ENCODE peak calls at places on chromosomes 6 and 20, in five cellular contexts. Y, B, H, I and A are unnamed samples.

GRCh38 chr6:36757206-36757605 is 59.6 kb downstream of the RAB44 start:
- DNase-seq in B (peak; percentile 86), H (no peak), I (no peak), Y (no peak), A (no peak)

GRCh38 chr20:15759546-15760216 is 813.6 kb downstream of the KIF16B start:
- DNase-seq in Y (no peak), B (no peak), H (peak; percentile 12), I (no peak), A (no peak)

GRCh38 chr6:15332441-15332840 is 86.6 kb downstream of the JARID2 start:
- DNase-seq in Y (no peak), B (no peak), I (no peak), H (no peak), A (no peak)

GRCh38 chr6:160139420-160139851 is 17.8 kb downstream of the SLC22A1 start:
- DNase-seq in I (no peak), H (peak; percentile 75), B (no peak), Y (no peak), A (no peak)

GRCh38 chr6:130575971-130576370 is 210.2 kb downstream of the TMEM200A start:
- DNase-seq in B (peak; percentile 10), Y (no peak), H (no peak), I (no peak), A (no peak)

GRCh38 chr20:13755809-13756208 is 28.9 kb downstream of the ESF1 start:
- DNase-seq in Y (no peak), B (no peak), I (no peak), H (no peak), A (no peak)

GRCh38 chr6:107080036-107080435 is 35.3 kb downstream of the BEND3 start:
- DNase-seq in B (no peak), Y (no peak), I (no peak), H (no peak), A (no peak)

GRCh38 chr6:674956-675355 is 18.0 kb downstream of the EXOC2 start:
- DNase-seq in I (no peak), H (no peak), B (no peak), Y (no peak), A (no peak)

GRCh38 chr6:1226208-1227099 is 85.4 kb upstream of the FOXQ1 start:
- DNase-seq in B (no peak), Y (no peak), I (no peak), H (no peak), A (no peak)

GRCh38 chr6:121616411-121616810 is 181.0 kb downstream of the GJA1 start:
- DNase-seq in B (no peak), Y (no peak), H (peak; percentile 70), I (no peak), A (no peak)

GRCh38 chr6:85944736-85945135 is 302.1 kb upstream of the SYNCRIP start:
- DNase-seq in H (no peak), B (no peak), I (no peak), Y (no peak), A (no peak)

GRCh38 chr6:56517155-56517745 is 125.4 kb downstream of the DST start:
- DNase-seq in Y (no peak), H (no peak), B (no peak), I (no peak), A (no peak)

GRCh38 chr6:52731719-52732118 is 31.6 kb downstream of the GSTA2 start:
- DNase-seq in B (no peak), Y (no peak), H (peak; percentile 59), I (no peak), A (no peak)

GRCh38 chr6:161023316-161023715 is 31.7 kb downstream of the MAP3K4 start:
- DNase-seq in B (no peak), Y (no peak), H (no peak), I (no peak), A (no peak)

GRCh38 chr6:44386364-44386928 is 1.1 kb upstream of the CDC5L start:
- DNase-seq in I (peak; percentile 83), Y (no peak), B (no peak), H (no peak), A (no peak)

GRCh38 chr6:150704447-150705192 is 104.9 kb downstream of the PLEKHG1 start:
- DNase-seq in I (no peak), Y (no peak), B (no peak), H (no peak), A (no peak)

GRCh38 chr6:2990179-2990931 is 9.3 kb upstream of the NQO2 start:
- DNase-seq in B (no peak), H (peak; percentile 42), I (no peak), Y (no peak), A (peak; percentile 73)

GRCh38 chr20:40706977-40707582 is 18.0 kb upstream of the MAFB start:
- DNase-seq in B (no peak), I (no peak), Y (no peak), H (no peak), A (no peak)

GRCh38 chr6:63975685-63976084 is 340.1 kb downstream of the PHF3 start:
- DNase-seq in H (peak; percentile 41), B (no peak), Y (no peak), I (no peak), A (no peak)

GRCh38 chr6:160031442-160031841 is 62.6 kb downstream of the IGF2R start:
- DNase-seq in Y (no peak), H (peak; percentile 76), B (peak; percentile 12), I (no peak), A (no peak)

GRCh38 chr6:73515204-73516101 is 5.4 kb downstream of the EEF1A1 start:
- DNase-seq in H (peak; percentile 84), B (no peak), I (peak; percentile 48), Y (peak; percentile 45), A (peak; percentile 75)

GRCh38 chr6:28816909-28817807 is 106.6 kb downstream of the TRIM27 start:
- DNase-seq in B (peak; percentile 42), I (no peak), H (peak; percentile 82), Y (no peak), A (no peak)

GRCh38 chr6:122872311-122872710 is 83.3 kb downstream of the SMPDL3A start:
- DNase-seq in H (no peak), I (no peak), Y (no peak), B (no peak), A (no peak)

GRCh38 chr20:48763183-48764030 is 64.4 kb downstream of the PREX1 start:
- DNase-seq in I (no peak), H (no peak), B (no peak), Y (peak; percentile 57), A (no peak)

GRCh38 chr20:51298141-51298540 is 244.4 kb downstream of the NFATC2 start:
- DNase-seq in Y (no peak), H (no peak), I (no peak), B (no peak), A (no peak)

GRCh38 chr6:15937582-15937981 is 191.3 kb upstream of the MYLIP start:
- DNase-seq in H (no peak), I (no peak), Y (no peak), B (no peak), A (no peak)

GRCh38 chr6:140366991-140367390 is 992.5 kb upstream of the CITED2 start:
- DNase-seq in I (no peak), H (peak; percentile 73), B (no peak), Y (no peak), A (no peak)

GRCh38 chr20:44597930-44598329 is 15.6 kb downstream of the PKIG start:
- DNase-seq in B (no peak), I (no peak), Y (no peak), H (no peak), A (no peak)

DNA sequence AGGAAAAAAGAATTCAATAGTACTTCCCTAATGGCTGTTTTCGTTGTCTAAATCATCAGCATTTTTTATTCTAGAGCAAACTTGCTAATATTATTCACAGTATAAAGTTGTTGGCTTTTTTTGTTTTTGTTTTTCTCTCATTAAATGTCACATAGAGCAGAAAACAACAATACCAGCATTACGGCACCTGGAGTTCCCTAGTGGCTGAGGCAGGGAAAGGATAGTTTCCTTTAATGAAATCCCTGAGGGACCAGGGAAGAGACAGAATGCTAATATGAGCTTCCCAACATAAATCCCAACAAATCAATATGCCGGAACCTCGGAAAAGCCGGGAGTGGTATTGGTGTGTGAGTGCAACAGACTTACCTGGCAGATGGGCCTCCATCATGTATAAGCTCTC is 235.2 kb upstream of the ASCC3 start:
- DNase-seq in I (no peak), H (no peak), B (no peak), Y (no peak), A (no peak)
- TF ChIP-seq CTCF in I (no peak), H (no peak), B (no peak), Y (no peak), A (no peak)

DNA sequence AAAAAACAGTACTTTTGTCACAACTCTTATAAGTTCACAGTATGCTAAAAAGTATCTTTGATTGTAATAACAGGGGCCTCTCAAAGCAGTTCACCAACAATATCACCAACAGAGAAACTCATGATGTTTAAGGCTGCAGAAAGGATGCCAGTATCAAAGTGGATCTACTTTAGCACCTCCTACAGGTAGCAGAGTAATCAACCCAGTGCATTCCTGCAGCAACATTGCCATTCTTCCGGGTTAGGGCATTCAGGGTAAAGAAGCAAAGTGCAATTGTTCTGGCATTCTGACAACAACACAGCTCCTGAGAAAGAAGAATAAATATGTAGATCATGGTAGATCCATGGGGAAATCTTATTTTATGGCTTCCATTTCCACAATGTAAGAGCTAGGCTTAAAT is 7.6 kb upstream of the SLC17A4 start:
- DNase-seq in Y (no peak), H (no peak), B (no peak), I (no peak), A (no peak)
- TF ChIP-seq CTCF in Y (no peak), H (no peak), B (peak; percentile 4), I (no peak), A (no peak)

DNA sequence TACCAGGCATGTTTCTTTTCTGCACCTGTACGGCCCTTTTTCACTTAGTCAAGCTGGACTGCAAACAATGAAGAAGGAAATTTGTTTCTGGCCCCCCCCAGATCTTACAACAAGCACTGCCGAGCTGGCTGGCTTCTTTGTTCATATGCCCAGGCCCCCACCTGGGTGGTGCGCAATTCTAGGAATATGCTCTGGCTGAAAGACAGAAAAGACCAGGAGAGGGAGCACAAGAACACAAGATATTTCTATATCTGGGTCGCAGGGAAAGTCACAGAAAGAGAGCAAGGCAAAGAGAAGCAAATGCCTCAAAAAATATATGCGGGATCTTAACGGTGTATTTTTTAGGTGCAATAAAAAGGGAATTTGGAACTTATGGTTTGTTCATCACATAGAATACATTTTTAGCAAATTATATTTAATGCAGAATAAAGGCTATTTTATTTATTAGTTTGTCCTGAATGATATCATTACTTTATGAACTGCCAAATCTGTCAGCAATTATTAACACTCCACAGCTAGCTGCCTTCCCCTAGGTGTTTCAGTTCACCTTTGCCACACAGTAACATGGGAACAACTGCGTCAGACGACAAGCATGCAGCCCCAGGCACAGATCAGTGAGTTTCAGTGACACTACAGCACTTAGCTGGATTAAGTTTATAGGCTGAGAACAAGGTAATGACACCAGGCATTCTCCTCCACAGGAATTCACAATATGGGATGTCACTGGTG is 76.5 kb downstream of the GJA10 start:
- DNase-seq in Y (peak; percentile 39), B (no peak), H (peak; percentile 67), I (peak; percentile 29), A (peak; percentile 44)
- TF ChIP-seq CTCF in Y (peak; percentile 72), B (no peak), H (peak; percentile 62), I (peak; percentile 26), A (peak; percentile 49)

GRCh38 chr6:84119277-84119676 is 85.7 kb downstream of the MRAP2 start:
- DNase-seq in I (no peak), H (peak; percentile 7), Y (no peak), B (no peak), A (no peak)

GRCh38 chr6:84118191-84118590 is 84.6 kb downstream of the MRAP2 start:
- DNase-seq in I (no peak), Y (no peak), H (no peak), B (no peak), A (no peak)

GRCh38 chr6:84123186-84123585 is 89.6 kb downstream of the MRAP2 start:
- DNase-seq in Y (no peak), I (no peak), H (no peak), B (no peak), A (no peak)
- TF ChIP-seq CTCF in Y (no peak), I (no peak), H (no peak), B (no peak), A (no peak)